ENCODE peak calls at places on chromosomes 12 and 14, in six cellular contexts. J, P, Z, R, V and A are unnamed samples.

GRCh38 chr12:69987453-69988102 is 162.6 kb downstream of the MYRFL start:
- DNase-seq in J (peak; percentile 36), P (peak; percentile 31), Z (peak; percentile 65), R (peak; percentile 99), V (no peak), A (no peak)

GRCh38 chr14:22500525-22500924 is 88.5 kb downstream of the DAD1 start:
- DNase-seq in J (no peak), P (no peak), Z (no peak), R (no peak), V (no peak), A (no peak)

GRCh38 chr12:131540138-131540623 is 170.7 kb upstream of the SFSWAP start:
- DNase-seq in J (no peak), P (no peak), Z (no peak), R (no peak), V (no peak), A (no peak)

GRCh38 chr12:91316161-91316759 is 133.6 kb upstream of the DCN start:
- DNase-seq in J (no peak), P (no peak), Z (no peak), R (peak; percentile 34), V (no peak), A (no peak)

GRCh38 chr12:110100315-110100970 is 23.7 kb upstream of the IFT81 start:
- DNase-seq in J (peak; percentile 72), P (peak; percentile 72), Z (peak; percentile 89), R (peak; percentile 40), V (peak; percentile 81), A (peak; percentile 44)

GRCh38 chr12:4030938-4031702 is 157.9 kb upstream of the PARP11 start:
- DNase-seq in J (peak; percentile 94), P (peak; percentile 90), Z (peak; percentile 97), R (peak; percentile 98), V (peak; percentile 93), A (peak; percentile 56)

GRCh38 chr12:90366286-90366685 is 588.7 kb downstream of the CCER1 start:
- DNase-seq in J (peak; percentile 1), P (no peak), Z (peak; percentile 63), R (no peak), V (no peak), A (no peak)

GRCh38 chr12:34352098-34352497 is 329.8 kb downstream of the ALG10 start:
- DNase-seq in J (no peak), P (no peak), Z (no peak), R (no peak), V (no peak), A (no peak)

GRCh38 chr14:93994919-93995682 is 2.0 kb upstream of the CCDC197 start:
- DNase-seq in J (peak; percentile 34), P (peak; percentile 65), Z (no peak), R (peak; percentile 80), V (no peak), A (peak; percentile 9)

GRCh38 chr14:103693514-103693913 is 21.7 kb downstream of the XRCC3 start:
- DNase-seq in J (no peak), P (no peak), Z (no peak), R (no peak), V (no peak), A (no peak)

GRCh38 chr12:59119676-59120075 is 199.4 kb upstream of the LRIG3 start:
- DNase-seq in J (no peak), P (no peak), Z (no peak), R (peak; percentile 29), V (no peak), A (no peak)

GRCh38 chr14:64464695-64465094 is 604 bp upstream of the AKAP5 start:
- DNase-seq in J (no peak), P (no peak), Z (no peak), R (no peak), V (no peak), A (no peak)

GRCh38 chr12:84276215-84276614 is 636.4 kb downstream of the SLC6A15 start:
- DNase-seq in J (no peak), P (no peak), Z (no peak), R (no peak), V (no peak), A (no peak)

GRCh38 chr14:94599656-94600004 is 12.6 kb upstream of the SERPINA3 start:
- DNase-seq in J (no peak), P (no peak), Z (no peak), R (no peak), V (no peak), A (no peak)

GRCh38 chr14:95046711-95047681 is 110.3 kb downstream of the DICER1 start:
- DNase-seq in J (no peak), P (no peak), Z (no peak), R (no peak), V (no peak), A (peak; percentile 19)

GRCh38 chr14:29937116-29937515 is 9.5 kb upstream of the PRKD1 start:
- DNase-seq in J (no peak), P (no peak), Z (no peak), R (peak; percentile 48), V (no peak), A (no peak)

GRCh38 chr14:102111101-102111500 is 24.3 kb upstream of the HSP90AA1 start:
- DNase-seq in J (no peak), P (no peak), Z (no peak), R (no peak), V (no peak), A (no peak)

GRCh38 chr12:125533434-125534029 is 468.3 kb downstream of the AACS start:
- DNase-seq in J (peak; percentile 5), P (no peak), Z (peak; percentile 13), R (no peak), V (peak; percentile 65), A (no peak)

GRCh38 chr12:112869091-112869490 is 37.7 kb upstream of the OAS1 start:
- DNase-seq in J (no peak), P (no peak), Z (no peak), R (no peak), V (no peak), A (no peak)

GRCh38 chr14:80427101-80427500 is 215.8 kb upstream of the DIO2 start:
- DNase-seq in J (peak; percentile 2), P (no peak), Z (no peak), R (peak; percentile 60), V (no peak), A (no peak)